ENCODE peak calls at places on chromosomes 4 and X, in six cellular contexts. U is mammary epithelial cell, S is uterus, T is psoas muscle, E is IMR-90, Z is astrocyte of the spinal cord. B is an unnamed sample.

GRCh38 chr4:47972181-47972580 is 44.3 kb downstream of the CNGA1 start:
- DNase-seq in U (no peak), S (no peak), T (no peak), E (no peak), Z (no peak), B (no peak)

GRCh38 chrX:35699642-35700041 is 98.5 kb upstream of the MAGEB16 start:
- DNase-seq in U (no peak), S (no peak), T (no peak), E (no peak), Z (no peak), B (no peak)

GRCh38 chr4:163816494-163816893 is 322.0 kb downstream of the TMA16 start:
- DNase-seq in U (no peak), S (no peak), T (no peak), E (no peak), Z (no peak), B (no peak)

GRCh38 chrX:153477039-153477438 is 6.7 kb upstream of the HAUS7 start:
- DNase-seq in U (no peak), S (peak), T (no peak), E (peak), Z (peak), B (no peak)

GRCh38 chr4:77994194-77994721 is 62.9 kb upstream of the FRAS1 start:
- DNase-seq in U (peak), S (no peak), T (no peak), E (peak), Z (peak), B (no peak)

GRCh38 chr4:77500801-77501200 is 104.8 kb upstream of the CXCL13 start:
- DNase-seq in U (no peak), S (no peak), T (no peak), E (no peak), Z (peak), B (no peak)

GRCh38 chrX:134849390-134849789 is 141.4 kb upstream of the SMIM10 start:
- DNase-seq in U (peak), S (no peak), T (no peak), E (peak), Z (peak), B (peak)

GRCh38 chrX:8668797-8669196 is 63.1 kb downstream of the ANOS1 start:
- DNase-seq in U (no peak), S (no peak), T (peak), E (no peak), Z (no peak), B (no peak)

GRCh38 chrX:116318672-116319071 is 117.7 kb upstream of the SLC6A14 start:
- DNase-seq in U (peak), S (no peak), T (no peak), E (no peak), Z (peak), B (no peak)

GRCh38 chr4:111957131-111957530 is 188.1 kb upstream of the FAM241A start:
- DNase-seq in U (no peak), S (no peak), T (no peak), E (no peak), Z (no peak), B (no peak)

GRCh38 chr4:135694066-135694465 is 1492.5 kb upstream of the PABPC4L start:
- DNase-seq in U (no peak), S (no peak), T (no peak), E (no peak), Z (no peak), B (no peak)

GRCh38 chr4:76515975-76516853 is 81.2 kb downstream of the SHROOM3 start:
- DNase-seq in U (no peak), S (no peak), T (no peak), E (no peak), Z (no peak), B (no peak)

GRCh38 chr4:6938237-6938636 is 28.6 kb downstream of the TBC1D14 start:
- DNase-seq in U (no peak), S (no peak), T (peak), E (no peak), Z (no peak), B (no peak)

GRCh38 chr4:141142423-141142822 is 9.2 kb upstream of the RNF150 start:
- DNase-seq in U (peak), S (no peak), T (no peak), E (no peak), Z (no peak), B (no peak)

GRCh38 chr4:3859571-3859970 is 93.4 kb downstream of the ADRA2C start:
- DNase-seq in U (no peak), S (no peak), T (peak), E (no peak), Z (no peak), B (no peak)

GRCh38 chr4:150297861-150298474 is 219.7 kb downstream of the DCLK2 start:
- DNase-seq in U (peak), S (no peak), T (no peak), E (peak), Z (peak), B (no peak)

GRCh38 chr4:26342328-26343040 is 21.7 kb downstream of the RBPJ start:
- DNase-seq in U (peak), S (no peak), T (no peak), E (peak), Z (peak), B (peak)

GRCh38 chr4:166064706-166065105 is 191.7 kb downstream of the TLL1 start:
- DNase-seq in U (peak), S (no peak), T (no peak), E (no peak), Z (no peak), B (no peak)

GRCh38 chr4:188942606-188943005 is 803.4 kb downstream of the TRIML1 start:
- DNase-seq in U (no peak), S (no peak), T (no peak), E (peak), Z (no peak), B (no peak)

GRCh38 chr4:24396988-24397387 is 187.4 kb downstream of the DHX15 start:
- DNase-seq in U (no peak), S (no peak), T (no peak), E (no peak), Z (no peak), B (no peak)

GRCh38 chrX:141760761-141761160 is 62.2 kb upstream of the SPANXD start:
- DNase-seq in U (peak), S (no peak), T (no peak), E (peak), Z (peak), B (no peak)

GRCh38 chrX:38175140-38175539 is 45.5 kb downstream of the SRPX start:
- DNase-seq in U (peak), S (no peak), T (no peak), E (peak), Z (peak), B (no peak)

GRCh38 chrX:9337056-9337455 is 127.8 kb upstream of the TBL1X start:
- DNase-seq in U (no peak), S (peak), T (no peak), E (peak), Z (peak), B (no peak)

GRCh38 chr4:8910822-8911310 is 39.2 kb upstream of the HMX1 start:
- DNase-seq in U (no peak), S (peak), T (peak), E (no peak), Z (no peak), B (no peak)

GRCh38 chr4:17038510-17039176 is 140.2 kb upstream of the LDB2 start:
- DNase-seq in U (no peak), S (no peak), T (no peak), E (no peak), Z (no peak), B (no peak)

GRCh38 chrX:34586936-34587335 is 70.1 kb downstream of the TMEM47 start:
- DNase-seq in U (no peak), S (no peak), T (no peak), E (no peak), Z (no peak), B (no peak)

GRCh38 chrX:109472939-109473713 is 8.8 kb downstream of the GUCY2F start:
- DNase-seq in U (peak), S (no peak), T (no peak), E (peak), Z (peak), B (no peak)

GRCh38 chr4:38948551-38948950 is 80.9 kb downstream of the FAM114A1 start:
- DNase-seq in U (peak), S (peak), T (peak), E (peak), Z (peak), B (peak)

GRCh38 chr4:6474053-6474568 is 1.7 kb upstream of the PPP2R2C start:
- DNase-seq in U (no peak), S (no peak), T (no peak), E (no peak), Z (no peak), B (no peak)

GRCh38 chr4:63607186-63607872 is 801.9 kb downstream of the TECRL start:
- DNase-seq in U (no peak), S (no peak), T (no peak), E (no peak), Z (no peak), B (no peak)

GRCh38 chrX:23694606-23695005 is 27.3 kb downstream of the PRDX4 start:
- DNase-seq in U (peak), S (peak), T (peak), E (peak), Z (peak), B (no peak)
- TF ChIP-seq CTCF in U (peak), S (peak), T (peak), E (peak), Z (peak), B (peak)

DNA sequence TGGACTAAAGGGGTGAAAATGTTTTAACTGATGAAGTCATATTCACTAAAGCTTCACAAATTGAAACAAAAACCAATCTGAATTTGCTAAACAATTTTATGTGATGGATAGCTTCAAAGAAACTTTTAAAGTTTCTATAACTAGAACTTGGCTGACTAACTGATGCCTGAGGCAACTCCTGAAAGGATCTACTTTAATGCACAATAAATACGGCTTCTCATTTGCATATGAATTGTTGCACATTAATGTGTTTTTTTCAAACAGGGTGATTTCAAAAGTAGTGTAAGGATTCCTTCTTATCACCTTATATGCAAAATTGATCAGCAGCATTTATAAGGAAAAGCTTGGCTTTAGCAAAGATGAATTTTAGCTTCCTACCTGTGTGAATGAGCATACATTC is 58.4 kb upstream of the ATOH1 start:
- DNase-seq in U (no peak), S (no peak), T (no peak), E (no peak), Z (no peak), B (no peak)
- H3K4me3 ChIP-seq in U (no peak), S (no peak), T (no peak), E (no peak), Z (no peak), B (no peak)

GRCh38 chr4:147617841-147618421 is 734 bp downstream of the TMEM184C start:
- DNase-seq in U (no peak), S (no peak), T (no peak), E (no peak), Z (no peak), B (no peak)

GRCh38 chr4:147616849-147617172 is 386 bp upstream of the TMEM184C start:
- DNase-seq in U (no peak), S (no peak), T (no peak), E (no peak), Z (no peak), B (no peak)

GRCh38 chr4:147620315-147620714 is 3.1 kb downstream of the TMEM184C start:
- DNase-seq in U (no peak), S (no peak), T (no peak), E (no peak), Z (no peak), B (no peak)

DNA sequence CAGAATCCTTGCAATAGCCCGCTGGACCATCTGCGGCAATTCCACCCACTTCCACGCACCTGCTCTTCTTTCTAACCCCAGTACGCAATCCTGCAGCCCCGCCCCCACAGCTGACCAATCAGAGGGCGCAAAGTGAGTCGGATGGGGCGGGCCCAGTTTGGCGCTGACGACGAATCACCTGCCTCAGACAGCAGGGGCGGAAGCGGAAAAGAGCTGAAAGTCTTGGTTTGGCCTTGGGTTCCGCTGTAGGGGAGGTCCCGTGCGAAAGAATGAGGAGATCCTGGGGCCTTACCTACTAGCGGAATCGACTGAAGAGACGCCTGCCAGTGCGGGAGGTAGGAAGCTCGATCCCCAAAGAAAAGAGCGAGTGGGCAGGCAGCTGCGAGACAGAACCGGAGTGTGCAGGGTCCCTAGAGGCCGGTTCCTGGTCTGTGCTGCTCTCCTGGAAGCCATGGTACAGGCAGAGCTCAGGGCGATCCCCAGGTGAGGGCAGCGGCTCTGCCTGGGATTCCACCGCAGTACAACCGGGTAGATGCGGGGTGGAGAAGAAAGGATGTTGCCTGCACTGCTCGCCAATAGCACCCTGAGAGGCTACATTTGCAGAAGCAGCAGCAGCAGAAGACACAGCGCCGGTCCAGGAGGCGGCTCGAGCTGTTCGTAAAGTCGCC is at the start of gene TMEM184C:
- DNase-seq in U (peak), S (peak), T (peak), E (peak), Z (peak), B (peak)
- TF ChIP-seq CTCF in U (peak), S (no peak), T (peak), E (no peak), Z (peak), B (no peak)

DNA sequence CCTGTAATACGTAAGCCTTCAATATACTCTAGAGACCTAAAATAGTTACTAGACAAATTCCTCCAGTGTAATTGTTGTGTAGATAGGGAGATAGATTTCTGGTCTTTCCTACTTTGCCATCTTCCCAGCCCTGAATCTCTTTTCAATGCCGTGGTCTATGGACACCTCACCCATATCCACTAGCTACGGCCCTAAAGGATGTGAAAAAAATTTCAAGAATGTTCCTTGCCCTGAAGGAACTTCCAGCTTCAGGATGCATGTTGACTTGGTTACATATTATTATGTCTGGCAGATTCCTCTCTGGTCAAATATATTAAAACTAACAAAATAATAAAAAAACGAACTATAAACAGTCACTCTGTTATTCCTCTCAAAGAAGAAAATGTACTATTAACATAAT is 52.4 kb upstream of the TSPAN5 start:
- DNase-seq in U (no peak), S (no peak), T (no peak), E (no peak), Z (peak), B (no peak)
- H3K4me3 ChIP-seq in U (no peak), S (no peak), T (no peak), E (no peak), Z (no peak), B (no peak)

GRCh38 chrX:152072236-152072635 is 66.1 kb downstream of the MAGEA10 start:
- DNase-seq in U (peak), S (no peak), T (no peak), E (peak), Z (peak), B (peak)
- TF ChIP-seq CTCF in U (no peak), S (no peak), T (no peak), E (no peak), Z (no peak), B (no peak)

GRCh38 chrX:152403515-152403914 is 47.6 kb downstream of the GABRA3 start:
- DNase-seq in U (no peak), S (no peak), T (no peak), E (no peak), Z (no peak), B (no peak)
- H3K4me3 ChIP-seq in U (no peak), S (no peak), T (no peak), E (no peak), Z (no peak), B (no peak)

DNA sequence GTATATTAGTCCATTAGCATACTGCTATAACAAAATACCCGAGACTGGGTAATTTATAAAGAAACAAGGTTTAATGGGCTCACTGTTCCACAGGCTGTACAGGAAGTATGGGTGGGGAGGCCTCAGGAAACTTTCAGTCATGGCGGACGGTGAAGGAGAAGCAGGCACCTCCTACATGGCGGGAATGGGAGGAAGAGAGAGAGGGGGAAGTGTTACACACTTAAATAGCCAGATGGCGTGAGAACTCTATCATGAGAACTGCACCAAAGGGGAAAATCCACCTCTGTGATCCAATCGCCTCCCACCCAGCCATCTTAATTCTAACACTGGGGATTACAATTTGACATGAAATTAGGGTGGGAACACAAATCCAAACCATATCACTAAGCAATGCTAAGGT is 98.9 kb upstream of the SH3RF1 start:
- DNase-seq in U (no peak), S (no peak), T (no peak), E (no peak), Z (no peak), B (no peak)
- TF ChIP-seq CTCF in U (no peak), S (no peak), T (no peak), E (no peak), Z (no peak), B (no peak)

GRCh38 chrX:105821471-105822081 is 763 bp upstream of the NRK start:
- DNase-seq in U (no peak), S (no peak), T (no peak), E (peak), Z (peak), B (no peak)

GRCh38 chrX:105820247-105820646 is 2.1 kb upstream of the NRK start:
- DNase-seq in U (no peak), S (no peak), T (no peak), E (no peak), Z (no peak), B (no peak)

GRCh38 chrX:105823092-105823454 is 734 bp downstream of the NRK start:
- DNase-seq in U (no peak), S (no peak), T (no peak), E (no peak), Z (no peak), B (no peak)

GRCh38 chrX:105816517-105816916 is 5.8 kb upstream of the NRK start:
- DNase-seq in U (no peak), S (no peak), T (no peak), E (no peak), Z (no peak), B (no peak)

GRCh38 chrX:105822138-105823091 is at the start of gene NRK:
- DNase-seq in U (no peak), S (peak), T (peak), E (no peak), Z (peak), B (no peak)
- H3K4me3 ChIP-seq in U (peak), S (peak), T (peak), E (peak), Z (peak), B (peak)